ENCODE peak calls at places on chromosomes 3 and 15, in six cellular contexts. C is A549, T is HepG2, L is GM12878, D is K562, Q is endothelial cell of umbilical vein. X is an unnamed sample.

GRCh38 chr15:25375557-25375956 is 63.3 kb downstream of the UBE3A start:
- DNase-seq in Q (peak; percentile 51), D (no peak), C (no peak), T (peak; percentile 45), L (no peak), X (no peak)

GRCh38 chr15:77296773-77297337 is 123.0 kb downstream of the PEAK1 start:
- DNase-seq in T (no peak), D (no peak), C (no peak), L (no peak), Q (no peak), X (no peak)

GRCh38 chr3:139427283-139428060 is 38.0 kb upstream of the COPB2 start:
- DNase-seq in D (peak; percentile 70), L (peak; percentile 16), C (peak; percentile 49), Q (peak; percentile 69), T (peak; percentile 74), X (peak; percentile 76)

GRCh38 chr15:51162865-51163762 is 68.4 kb upstream of the TNFAIP8L3 start:
- DNase-seq in D (peak; percentile 84), T (peak; percentile 45), L (peak; percentile 9), C (peak; percentile 89), Q (peak; percentile 85), X (peak; percentile 73)

GRCh38 chr15:41656188-41656587 is 4.0 kb upstream of the MGA start:
- DNase-seq in D (no peak), T (no peak), L (no peak), C (no peak), Q (no peak), X (no peak)

GRCh38 chr3:24196526-24196925 is 251.4 kb downstream of the NR1D2 start:
- DNase-seq in L (no peak), D (no peak), C (no peak), Q (no peak), T (no peak), X (no peak)

GRCh38 chr3:196144383-196145105 is 62.7 kb upstream of the TFRC start:
- DNase-seq in C (no peak), L (no peak), T (no peak), D (no peak), Q (no peak), X (no peak)

GRCh38 chr3:128698211-128699011 is 27.6 kb upstream of the RAB7A start:
- DNase-seq in Q (peak; percentile 23), D (no peak), C (peak; percentile 47), L (no peak), T (no peak), X (peak; percentile 79)

GRCh38 chr3:121651684-121652083 is 9.0 kb downstream of the HCLS1 start:
- DNase-seq in C (no peak), L (no peak), T (peak; percentile 15), Q (peak; percentile 38), D (no peak), X (no peak)

GRCh38 chr3:160860346-160860745 is 104.3 kb downstream of the PPM1L start:
- DNase-seq in D (no peak), T (no peak), L (no peak), Q (no peak), C (no peak), X (no peak)

GRCh38 chr15:48566669-48567068 is 78.8 kb downstream of the FBN1 start:
- DNase-seq in Q (peak; percentile 76), D (no peak), C (no peak), T (no peak), L (no peak), X (no peak)

GRCh38 chr15:40240619-40241304 is 1.9 kb downstream of the PAK6 start:
- DNase-seq in T (no peak), C (no peak), L (no peak), D (peak; percentile 7), Q (no peak), X (no peak)

GRCh38 chr3:112303811-112304325 is 9.9 kb upstream of the SLC9C1 start:
- DNase-seq in L (no peak), D (no peak), C (no peak), T (no peak), Q (peak; percentile 53), X (no peak)

GRCh38 chr3:61239871-61240270 is 11.4 kb downstream of the FHIT start:
- DNase-seq in T (no peak), Q (peak; percentile 63), L (no peak), C (no peak), D (no peak), X (no peak)

GRCh38 chr3:179098388-179099077 is 26.9 kb upstream of the ZMAT3 start:
- DNase-seq in L (no peak), T (no peak), Q (no peak), C (no peak), D (peak; percentile 49), X (no peak)

GRCh38 chr15:31482122-31482922 is 155.7 kb downstream of the KLF13 start:
- DNase-seq in D (no peak), C (no peak), L (no peak), T (no peak), Q (no peak), X (no peak)

GRCh38 chr3:71671176-71671845 is 53.9 kb downstream of the EIF4E3 start:
- DNase-seq in C (no peak), Q (no peak), L (no peak), T (no peak), D (no peak), X (no peak)

GRCh38 chr3:178562869-178563232 is 26.6 kb downstream of the KCNMB2 start:
- DNase-seq in T (no peak), C (no peak), L (no peak), Q (peak; percentile 35), D (no peak), X (no peak)

GRCh38 chr3:9467451-9467850 is 70.0 kb downstream of the SETD5 start:
- DNase-seq in L (no peak), D (no peak), T (no peak), Q (no peak), C (no peak), X (no peak)

GRCh38 chr15:29942144-29942543 is 119.9 kb upstream of the TJP1 start:
- DNase-seq in C (no peak), L (no peak), D (no peak), T (no peak), Q (no peak), X (peak; percentile 4)

GRCh38 chr3:136078421-136079364 is 113.2 kb downstream of the PPP2R3A start:
- DNase-seq in Q (peak; percentile 62), L (no peak), T (peak; percentile 4), C (peak; percentile 6), D (peak; percentile 8), X (peak; percentile 46)

GRCh38 chr3:87997298-87997697 is 61.5 kb downstream of the CGGBP1 start:
- DNase-seq in C (no peak), L (peak; percentile 26), D (no peak), Q (peak; percentile 47), T (no peak), X (peak; percentile 68)

GRCh38 chr3:14620512-14620911 is 31.1 kb upstream of the CCDC174 start:
- DNase-seq in D (no peak), C (no peak), L (no peak), T (no peak), Q (no peak), X (no peak)

GRCh38 chr15:29812384-29812694 is 9.9 kb downstream of the TJP1 start:
- DNase-seq in Q (peak; percentile 54), C (no peak), L (no peak), D (no peak), T (no peak), X (no peak)

GRCh38 chr3:148600902-148601765 is 96.6 kb upstream of the AGTR1 start:
- DNase-seq in C (peak; percentile 41), Q (no peak), T (peak; percentile 100), L (no peak), D (no peak), X (no peak)

GRCh38 chr15:78399081-78399480 is 38.9 kb upstream of the IREB2 start:
- DNase-seq in T (no peak), Q (no peak), C (no peak), L (no peak), D (no peak), X (peak; percentile 84)

GRCh38 chr3:71183544-71183943 is 400.0 kb downstream of the FOXP1 start:
- DNase-seq in T (no peak), Q (no peak), D (no peak), C (no peak), L (no peak), X (no peak)

GRCh38 chr3:184696643-184697042 is 15.2 kb downstream of the MAGEF1 start:
- DNase-seq in L (no peak), T (no peak), C (no peak), Q (no peak), D (no peak), X (no peak)

GRCh38 chr3:31610700-31611275 is 78.1 kb downstream of the STT3B start:
- DNase-seq in D (no peak), L (no peak), C (peak; percentile 19), Q (peak; percentile 70), T (peak; percentile 23), X (peak; percentile 24)

GRCh38 chr15:48766196-48766595 is 44.7 kb downstream of the CEP152 start:
- DNase-seq in C (no peak), T (no peak), Q (no peak), D (no peak), L (no peak), X (no peak)

GRCh38 chr3:71703796-71704195 is 21.4 kb downstream of the EIF4E3 start:
- DNase-seq in D (no peak), C (no peak), Q (no peak), L (no peak), T (no peak), X (no peak)

GRCh38 chr3:23264413-23264812 is 61.3 kb downstream of the UBE2E2 start:
- DNase-seq in T (no peak), L (no peak), C (no peak), Q (no peak), D (no peak), X (no peak)

GRCh38 chr3:187738400-187739124 is 6.7 kb downstream of the BCL6 start:
- DNase-seq in L (no peak), C (peak; percentile 87), Q (peak; percentile 87), D (peak; percentile 84), T (peak; percentile 72), X (peak; percentile 78)

DNA sequence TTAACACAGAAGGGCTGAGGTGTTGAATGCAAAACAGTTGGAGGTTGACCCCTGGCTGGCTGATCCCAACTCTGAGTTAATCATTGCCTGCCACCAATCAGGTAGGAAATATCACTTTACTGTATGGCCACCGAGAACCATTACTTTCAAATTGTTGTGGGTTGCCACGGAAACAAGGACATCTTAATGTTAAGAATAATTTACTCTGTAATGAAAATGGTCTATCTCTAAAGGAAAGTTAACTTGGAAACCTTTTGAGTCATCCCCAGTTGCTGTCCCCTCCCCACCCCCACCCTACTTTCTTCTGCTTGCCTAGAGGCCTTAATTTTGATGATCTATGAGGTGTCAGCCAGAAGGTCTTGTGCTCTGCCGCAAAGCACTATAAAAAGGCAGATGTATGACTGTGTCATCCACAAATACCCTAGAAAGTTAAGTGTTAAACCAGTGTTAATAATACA is 78.7 kb upstream of the SNRK start:
- DNase-seq in L (peak; percentile 40), C (no peak), T (no peak), Q (no peak), D (no peak), X (no peak)
- TF ChIP-seq MYC in L (no peak), C (no peak), T (no peak), Q (no peak), D (no peak), X (no peak)

GRCh38 chr3:197892162-197892561 is 57.8 kb upstream of the RPL35A start:
- DNase-seq in T (no peak), L (no peak), Q (no peak), C (no peak), D (no peak), X (no peak)
- H3K4me3 ChIP-seq in T (no peak overlapping the region), L (no peak overlapping the region), Q (no peak overlapping the region), C (no peak overlapping the region), D (no peak overlapping the region), X (no peak overlapping the region)

GRCh38 chr3:192917258-192917507 is 473 bp downstream of the MB21D2 start:
- DNase-seq in Q (no peak), C (no peak), D (no peak), L (no peak), T (no peak), X (no peak)
- TF ChIP-seq POLR2A in Q (no peak), C (no peak), D (no peak), L (peak; percentile 5), T (no peak), X (no peak)

GRCh38 chr3:42653560-42654330 is at the start of gene ZBTB47:
- DNase-seq in Q (peak; percentile 33), D (peak; percentile 55), L (no peak), T (no peak), C (no peak), X (peak; percentile 58)
- TF ChIP-seq MYC in Q (no peak), D (no peak), L (no peak), T (no peak), C (no peak), X (no peak)

X was measured in NB4.